ENCODE peak calls at places on chromosome 13, in nine cellular contexts. N is transverse colon, U is body of pancreas, M is kidney epithelial cell, T is GM12878, L is stomach, X is upper lobe of right lung, E is esophagus muscularis mucosa, H is endodermal cell. S is an unnamed sample.

GRCh38 chr13:45393941-45394570 is 24.1 kb downstream of the SLC25A30 start:
- DNase-seq in T (no peak), E (no peak), X (no peak), L (peak), N (peak), U (peak), H (peak), M (peak), S (peak)

GRCh38 chr13:73844986-73845385 is 289.2 kb downstream of the KLF12 start:
- DNase-seq in T (no peak), E (no peak), X (no peak), U (no peak), L (no peak), M (no peak), H (no peak), N (no peak), S (peak)

GRCh38 chr13:100300708-100301107 is 211.8 kb downstream of the PCCA start:
- DNase-seq in U (no peak), L (no peak), H (no peak), M (no peak), E (no peak), X (no peak), T (no peak), N (no peak), S (no peak)

GRCh38 chr13:34421849-34422475 is 520.1 kb upstream of the NBEA start:
- DNase-seq in T (no peak), M (no peak), L (no peak), H (no peak), U (no peak), X (no peak), N (no peak), E (no peak), S (no peak)

GRCh38 chr13:49694446-49694845 is 3.2 kb upstream of the EBPL start:
- DNase-seq in L (no peak), U (no peak), E (no peak), H (no peak), X (no peak), N (no peak), M (no peak), T (no peak), S (no peak)

GRCh38 chr13:100987993-100988392 is 313.4 kb upstream of the TMTC4 start:
- DNase-seq in X (no peak), L (no peak), M (no peak), T (no peak), N (no peak), E (no peak), U (no peak), H (peak), S (peak)

GRCh38 chr13:41017153-41017552 is 2.0 kb downstream of the ELF1 start:
- DNase-seq in N (peak), E (no peak), L (peak), M (no peak), T (no peak), H (no peak), U (peak), X (no peak), S (no peak)

GRCh38 chr13:97257800-97258799 is 36.0 kb downstream of the MBNL2 start:
- DNase-seq in X (no peak), U (peak), N (no peak), E (no peak), T (peak), H (peak), L (no peak), M (peak), S (peak)

GRCh38 chr13:38265135-38265497 is 84.5 kb upstream of the UFM1 start:
- DNase-seq in N (no peak), U (no peak), T (no peak), E (no peak), X (peak), L (no peak), H (peak), M (no peak), S (no peak)

GRCh38 chr13:109155301-109155761 is 525.9 kb downstream of the MYO16 start:
- DNase-seq in H (no peak), M (no peak), T (no peak), U (no peak), N (no peak), L (no peak), E (no peak), X (no peak), S (peak)

GRCh38 chr13:103157034-103157433 is 90.8 kb upstream of the SLC10A2 start:
- DNase-seq in L (no peak), X (no peak), U (no peak), T (no peak), N (no peak), E (no peak), H (no peak), M (no peak), S (no peak)

GRCh38 chr13:32153056-32153455 is 121.5 kb downstream of the FRY start:
- DNase-seq in T (no peak), E (no peak), U (no peak), M (no peak), H (no peak), L (no peak), X (no peak), N (no peak), S (peak)

GRCh38 chr13:43316997-43317396 is 293.6 kb downstream of the DNAJC15 start:
- DNase-seq in U (no peak), E (no peak), N (no peak), X (no peak), M (no peak), H (peak), L (no peak), T (no peak), S (peak)

GRCh38 chr13:55714120-55714519 is 1426.6 kb upstream of the PRR20A start:
- DNase-seq in N (no peak), E (no peak), X (no peak), U (no peak), T (no peak), H (no peak), L (no peak), M (no peak), S (no peak)

GRCh38 chr13:50129923-50130685 is 114.9 kb downstream of the KCNRG start:
- DNase-seq in E (peak), H (peak), L (no peak), M (no peak), X (peak), U (no peak), T (no peak), N (peak), S (peak)

GRCh38 chr13:108895220-108895704 is 265.9 kb downstream of the MYO16 start:
- DNase-seq in H (no peak), N (no peak), M (no peak), L (no peak), T (no peak), X (no peak), U (no peak), E (no peak), S (peak)

GRCh38 chr13:57634829-57635165 is 3.3 kb downstream of the PCDH17 start:
- DNase-seq in U (peak), N (no peak), M (no peak), X (peak), E (no peak), H (no peak), T (no peak), L (no peak), S (no peak)

GRCh38 chr13:60944863-60945262 is 470.8 kb downstream of the PCDH20 start:
- DNase-seq in H (no peak), T (no peak), E (no peak), U (no peak), L (no peak), X (no peak), M (no peak), N (no peak), S (no peak)

GRCh38 chr13:34817246-34817645 is 124.8 kb upstream of the NBEA start:
- DNase-seq in X (no peak), U (no peak), L (no peak), N (no peak), T (no peak), E (no peak), H (no peak), M (no peak), S (no peak)

GRCh38 chr13:111572956-111573355 is 252.5 kb downstream of the TEX29 start:
- DNase-seq in M (no peak), U (peak), L (peak), N (peak), H (no peak), T (no peak), E (no peak), X (no peak), S (no peak)

GRCh38 chr13:41568990-41569387 is 111.6 kb downstream of the RGCC start:
- DNase-seq in X (no peak), T (no peak), L (no peak), M (no peak), N (no peak), H (no peak), U (no peak), E (no peak), S (peak)

GRCh38 chr13:102195566-102196462 is 206.0 kb downstream of the FGF14 start:
- DNase-seq in L (no peak), E (no peak), T (no peak), X (no peak), N (no peak), M (no peak), U (no peak), H (no peak), S (peak)

GRCh38 chr13:53310786-53311185 is 282.2 kb downstream of the OLFM4 start:
- DNase-seq in U (no peak), X (no peak), N (no peak), M (no peak), E (no peak), H (no peak), L (no peak), T (no peak), S (no peak)

GRCh38 chr13:23871616-23872220 is 17.5 kb downstream of the MIPEP start:
- DNase-seq in N (no peak), U (no peak), X (no peak), T (no peak), M (no peak), H (no peak), L (no peak), E (no peak), S (peak)

GRCh38 chr13:49356224-49356623 is 87.6 kb downstream of the CAB39L start:
- DNase-seq in M (peak), U (no peak), E (no peak), N (no peak), H (no peak), X (no peak), L (no peak), T (no peak), S (peak)

DNA sequence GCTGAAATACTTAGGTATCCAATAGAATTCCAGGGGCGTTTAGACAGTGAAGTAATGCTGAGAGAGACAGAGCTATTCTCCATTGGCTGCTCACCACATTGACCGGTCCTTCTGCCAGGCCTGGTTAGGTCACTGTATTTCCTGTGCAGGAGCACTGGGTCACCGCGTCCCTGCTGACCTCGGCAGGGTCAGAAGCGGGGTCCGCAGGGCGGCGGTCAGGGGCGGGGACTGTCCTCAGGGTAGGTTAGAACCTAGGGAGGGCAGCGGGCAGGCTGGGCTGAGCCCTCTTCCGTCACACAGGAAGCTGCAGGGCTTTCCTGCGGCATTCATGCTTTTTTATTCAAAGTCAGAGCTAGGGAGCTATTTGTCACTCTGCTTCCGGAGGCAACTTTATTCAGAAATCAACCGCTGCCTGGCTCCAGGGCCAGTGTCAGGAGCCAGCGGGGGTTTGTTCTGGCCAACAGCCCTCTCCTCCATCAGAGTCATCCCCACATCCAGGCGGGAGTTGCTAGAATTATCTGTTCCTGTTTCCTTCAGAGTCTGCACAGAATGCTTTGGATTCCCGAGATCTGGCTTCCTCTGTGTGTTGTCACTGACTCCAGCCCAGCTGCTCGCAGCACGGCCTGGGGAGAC is 81.3 kb upstream of the WASF3 start:
- DNase-seq in T (no peak), M (no peak), N (no peak), H (peak), E (no peak), U (no peak), X (no peak), L (no peak), S (peak)
- H3K4me3 ChIP-seq in T (no peak), M (no peak), N (peak), H (peak), E (no peak), U (no peak), X (peak), L (peak), S (peak)

DNA sequence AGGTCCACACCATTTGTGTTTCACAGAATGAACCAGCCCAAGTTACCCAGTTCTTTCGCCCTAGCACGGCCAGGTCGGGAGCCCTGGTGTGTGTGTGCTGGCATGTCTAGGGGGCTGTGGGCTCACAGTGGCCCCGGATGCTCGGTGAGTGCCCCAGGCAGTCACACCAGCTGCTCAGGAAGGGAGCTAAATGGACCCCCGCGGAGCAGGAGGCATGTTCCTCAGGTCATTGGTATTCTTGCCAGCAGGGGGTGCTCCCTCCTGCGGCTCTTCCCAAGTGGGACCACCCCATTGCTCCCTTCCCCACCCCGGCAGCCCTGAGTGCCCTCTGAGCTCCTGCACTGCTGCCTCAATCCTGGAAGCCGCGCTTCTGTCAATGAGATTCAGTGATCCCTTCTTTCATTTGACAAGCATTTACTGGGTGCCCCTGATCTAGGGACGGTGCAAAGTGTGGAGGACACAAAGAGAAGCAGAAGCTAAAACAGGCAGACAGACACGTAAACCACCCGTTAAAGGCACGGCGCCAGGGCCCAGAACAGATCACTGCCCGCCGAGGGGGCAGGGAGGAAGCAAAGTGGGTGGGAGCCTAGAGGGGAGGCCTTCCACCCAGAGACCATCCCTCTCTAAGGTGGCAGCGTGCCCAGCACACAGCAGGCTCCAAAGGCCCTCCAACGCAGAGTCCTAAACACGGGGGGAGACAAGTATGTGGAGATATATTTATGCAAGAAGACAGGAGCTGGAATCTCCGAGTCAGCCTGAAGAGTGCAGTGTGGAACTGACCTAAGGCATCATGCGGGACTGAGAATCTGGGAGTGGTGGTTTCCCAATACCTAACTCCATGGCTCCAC is 5.2 kb upstream of the ADPRHL1 start:
- DNase-seq in U (no peak), L (no peak), T (no peak), X (peak), H (peak), N (no peak), E (peak), M (no peak), S (peak)
- TF ChIP-seq CTCF in U (no peak), L (peak), T (peak), X (peak), H (peak), N (no peak), E (peak), M (peak), S (peak)

GRCh38 chr13:36674337-36675212 is 755 bp downstream of the SERTM1 start:
- DNase-seq in L (no peak), N (no peak), X (no peak), H (peak), T (no peak), M (no peak), E (no peak), U (no peak), S (no peak)
- H3K4me3 ChIP-seq in L (peak), N (peak), X (peak), H (peak), T (no peak), M (peak), E (no peak), U (no peak), S (peak)

GRCh38 chr13:83765796-83766195 is 116.5 kb downstream of the SLITRK1 start:
- DNase-seq in H (no peak), T (no peak), X (no peak), L (no peak), E (no peak), M (no peak), U (no peak), N (no peak), S (no peak)
- TF ChIP-seq CTCF in H (no peak), T (no peak), X (no peak), L (no peak), E (no peak), M (no peak), U (no peak), N (no peak), S (no peak)